ENCODE peak calls at places on chromosomes 2 and 18, in five cellular contexts. H is HCT116, L is K562, C is GM12878, W is H1. T is an unnamed sample.
A peak's percentile ranks its signal among the peaks of the same experiment; 100 is the strongest.

GRCh38 chr2:179129574-179130238 is 79.8 kb upstream of the CCDC141 start:
- DNase-seq in H (no peak), L (peak; percentile 11), C (no peak), W (no peak), T (peak; percentile 2)

GRCh38 chr18:136433-136832 is 21.9 kb upstream of the USP14 start:
- DNase-seq in H (no peak), L (peak; percentile 46), C (no peak), W (no peak), T (no peak)

GRCh38 chr18:74945774-74946545 is 263.0 kb downstream of the PTGR3 start:
- DNase-seq in H (no peak), L (no peak), C (no peak), W (no peak), T (no peak)

GRCh38 chr2:109377976-109378375 is 235.8 kb downstream of the SEPTIN10 start:
- DNase-seq in H (no peak), L (no peak), C (no peak), W (peak; percentile 35), T (no peak)

GRCh38 chr2:34050413-34050812 is 451.3 kb upstream of the FAM98A start:
- DNase-seq in H (no peak), L (no peak), C (no peak), W (no peak), T (no peak)

GRCh38 chr2:224221455-224221913 is 180.4 kb downstream of the FAM124B start:
- DNase-seq in H (no peak), L (no peak), C (no peak), W (no peak), T (peak; percentile 51)

GRCh38 chr2:40218679-40219078 is 233.2 kb downstream of the SLC8A1 start:
- DNase-seq in H (no peak), L (no peak), C (no peak), W (no peak), T (no peak)

GRCh38 chr2:152548996-152549395 is 168.3 kb downstream of the PRPF40A start:
- DNase-seq in H (no peak), L (no peak), C (no peak), W (no peak), T (no peak)

GRCh38 chr2:214311031-214311533 is 99.8 kb upstream of the VWC2L start:
- DNase-seq in H (no peak), L (no peak), C (peak; percentile 48), W (peak; percentile 53), T (no peak)

GRCh38 chr2:133331437-133331836 is 236.8 kb downstream of the NCKAP5 start:
- DNase-seq in H (no peak), L (no peak), C (no peak), W (no peak), T (no peak)

GRCh38 chr18:75211721-75212625 is 1.4 kb downstream of the TSHZ1 start:
- DNase-seq in H (no peak), L (peak; percentile 44), C (no peak), W (peak; percentile 76), T (no peak)

GRCh38 chr18:44679056-44679911 is 1.4 kb upstream of the SETBP1 start:
- DNase-seq in H (no peak), L (peak; percentile 67), C (no peak), W (peak; percentile 78), T (peak; percentile 86)

GRCh38 chr2:238586931-238587775 is 160.4 kb downstream of the ASB1 start:
- DNase-seq in H (no peak), L (no peak), C (no peak), W (no peak), T (no peak)

GRCh38 chr2:170813611-170814550 is 2.8 kb upstream of the GAD1 start:
- DNase-seq in H (no peak), L (peak; percentile 70), C (no peak), W (peak; percentile 78), T (peak; percentile 65)

GRCh38 chr2:191618046-191618788 is 59.7 kb upstream of the NABP1 start:
- DNase-seq in H (no peak), L (no peak), C (no peak), W (no peak), T (no peak)

GRCh38 chr18:6917082-6917481 is 187.6 kb downstream of the ARHGAP28 start:
- DNase-seq in H (no peak), L (no peak), C (no peak), W (no peak), T (no peak)

GRCh38 chr18:23732439-23732838 is 43.2 kb downstream of the LAMA3 start:
- DNase-seq in H (no peak), L (no peak), C (no peak), W (no peak), T (no peak)

GRCh38 chr2:30706534-30707303 is 100.5 kb downstream of the CAPN13 start:
- DNase-seq in H (peak; percentile 48), L (peak; percentile 77), C (peak; percentile 27), W (peak; percentile 67), T (no peak)

GRCh38 chr2:231934441-231935206 is 8.4 kb upstream of the NPPC start:
- DNase-seq in H (no peak), L (no peak), C (no peak), W (peak; percentile 29), T (no peak)

GRCh38 chr2:231937057-231937456 is 10.9 kb upstream of the NPPC start:
- DNase-seq in H (no peak), L (no peak), C (no peak), W (no peak), T (no peak)

GRCh38 chr2:231935207-231935524 is 9.0 kb upstream of the NPPC start:
- DNase-seq in H (no peak), L (no peak), C (no peak), W (no peak), T (no peak)

GRCh38 chr2:231936491-231936890 is 10.3 kb upstream of the NPPC start:
- DNase-seq in H (no peak), L (no peak), C (no peak), W (no peak), T (no peak)

DNA sequence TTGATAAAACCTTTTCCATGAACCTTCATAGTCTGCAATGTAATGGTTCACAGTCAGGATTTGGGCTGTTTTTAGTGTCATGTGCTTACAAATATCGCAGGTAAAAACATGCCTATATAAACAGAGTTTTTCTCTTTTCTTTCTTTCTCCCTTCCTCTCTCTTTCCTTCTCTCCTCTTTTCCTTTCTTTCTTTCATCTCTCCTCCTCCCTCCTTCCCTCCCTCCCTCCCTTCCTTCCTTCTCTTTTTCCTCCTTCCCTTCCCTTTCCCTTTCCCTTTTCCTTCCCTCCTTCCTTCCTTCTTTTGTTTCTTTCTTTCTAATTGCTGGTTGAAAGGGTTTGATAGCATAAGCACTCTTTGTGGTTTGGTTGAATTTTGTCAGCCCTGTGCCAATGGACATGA is 9.6 kb upstream of the NPPC start:
- DNase-seq in H (no peak), L (no peak), C (no peak), W (no peak), T (no peak)
- TF ChIP-seq JUND in H (no peak), L (no peak), C (no peak), W (no peak), T (no peak)

DNA sequence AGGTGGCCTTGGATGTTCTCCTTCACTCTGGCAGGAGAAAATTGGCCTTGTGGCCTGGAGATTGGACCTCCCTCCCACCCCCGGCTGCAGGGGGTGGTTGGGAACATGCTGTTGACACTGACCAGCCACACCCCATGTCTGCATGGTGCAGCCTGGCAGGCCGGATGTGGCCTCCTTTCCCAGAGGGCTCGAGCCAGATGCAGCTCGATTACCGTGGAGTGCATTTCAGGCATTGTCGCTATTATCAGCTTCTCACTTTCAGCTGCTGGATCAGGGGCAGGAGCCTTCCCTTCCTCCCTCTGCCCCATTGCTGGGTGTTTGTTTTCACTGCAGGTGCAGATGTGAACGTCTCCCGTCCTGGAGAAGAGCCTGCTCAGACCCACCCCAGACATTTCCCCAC is 211.0 kb upstream of the SIX2 start:
- DNase-seq in H (no peak), L (peak; percentile 2), C (no peak), W (no peak), T (no peak)
- TF ChIP-seq JUND in H (no peak), L (no peak), C (no peak), W (no peak), T (no peak)

GRCh38 chr2:42200534-42201227 is 31.5 kb downstream of the EML4 start:
- DNase-seq in H (no peak), L (no peak), C (no peak), W (no peak), T (no peak)

GRCh38 chr2:42205337-42205736 is 36.2 kb downstream of the EML4 start:
- DNase-seq in H (no peak), L (no peak), C (no peak), W (no peak), T (no peak)

GRCh38 chr2:42203792-42204191 is 34.6 kb downstream of the EML4 start:
- DNase-seq in H (no peak), L (no peak), C (no peak), W (no peak), T (no peak)

GRCh38 chr2:42201228-42201855 is 32.2 kb downstream of the EML4 start:
- DNase-seq in H (no peak), L (no peak), C (no peak), W (no peak), T (no peak)

GRCh38 chr2:42202299-42203008 is 33.3 kb downstream of the EML4 start:
- DNase-seq in H (no peak), L (no peak), C (no peak), W (no peak), T (no peak)
- TF ChIP-seq JUND in H (no peak), L (no peak), C (no peak), W (no peak), T (no peak)

GRCh38 chr2:10332402-10333246 is 29.9 kb downstream of the HPCAL1 start:
- DNase-seq in H (no peak), L (peak; percentile 61), C (no peak), W (no peak), T (no peak)

GRCh38 chr2:10333966-10334365 is 31.3 kb downstream of the HPCAL1 start:
- DNase-seq in H (no peak), L (no peak), C (no peak), W (no peak), T (no peak)

GRCh38 chr2:10335046-10335840 is 32.5 kb downstream of the HPCAL1 start:
- DNase-seq in H (no peak), L (no peak), C (no peak), W (no peak), T (peak; percentile 25)

GRCh38 chr2:10331702-10332401 is 29.1 kb downstream of the HPCAL1 start:
- DNase-seq in H (no peak), L (peak; percentile 46), C (peak; percentile 51), W (no peak), T (no peak)

GRCh38 chr2:10333247-10333613 is 30.5 kb downstream of the HPCAL1 start:
- DNase-seq in H (no peak), L (peak; percentile 64), C (no peak), W (no peak), T (no peak)
- TF ChIP-seq JUND in H (no peak), L (peak; percentile 12), C (no peak), W (no peak), T (no peak)

GRCh38 chr2:128594953-128595677 is 276.4 kb upstream of the HS6ST1 start:
- DNase-seq in H (no peak), L (no peak), C (no peak), W (peak; percentile 8), T (peak; percentile 85)
- TF ChIP-seq JUND in H (no peak), L (no peak), C (no peak), W (no peak), T (no peak)

GRCh38 chr2:138121769-138122661 is 157.7 kb downstream of the HNMT start:
- DNase-seq in H (no peak), L (peak; percentile 25), C (no peak), W (no peak), T (peak; percentile 3)
- TF ChIP-seq JUND in H (no peak), L (no peak), C (no peak), W (no peak), T (no peak)

T was measured in T47D.